ENCODE peak calls at places on chromosomes 13 and 19, in four cellular contexts. I is GM12878, T is cardiac muscle cell, H is testis. X is an unnamed sample. For H3K4me1 and H3K27me3, the result is how much of the 10 kb centered on the place peaks cover.

GRCh38 chr19:8304841-8305621 is 3.1 kb downstream of the CD320 start:
- DNase-seq in I (no peak), T (no peak), H (peak), X (peak)

GRCh38 chr13:93767231-93767916 is 540.8 kb downstream of the GPC6 start:
- DNase-seq in I (no peak), T (no peak), H (no peak), X (no peak)

GRCh38 chr19:58059003-58059671 is at the start of gene ZNF135:
- DNase-seq in I (no peak), T (peak), H (peak), X (peak)

GRCh38 chr19:28881616-28882015 is 331.3 kb downstream of the UQCRFS1 start:
- DNase-seq in I (no peak), T (no peak), H (peak), X (no peak)

GRCh38 chr13:108212901-108213300 is 2.4 kb downstream of the LIG4 start:
- DNase-seq in I (no peak), T (no peak), H (no peak), X (no peak)

GRCh38 chr19:51354742-51355148 is 11.4 kb downstream of the ETFB start:
- DNase-seq in I (no peak), T (peak), H (peak), X (no peak)

GRCh38 chr13:33970746-33971145 is 152.8 kb downstream of the RFC3 start:
- DNase-seq in I (no peak), T (no peak), H (peak), X (no peak)

GRCh38 chr19:54256250-54257115 is 590 bp downstream of the LILRB5 start:
- DNase-seq in I (no peak), T (no peak), H (no peak), X (no peak)

GRCh38 chr19:678791-679388 is 2.7 kb downstream of the FSTL3 start:
- DNase-seq in I (no peak), T (no peak), H (no peak), X (no peak)

GRCh38 chr13:110706570-110707378 is 858 bp upstream of the CARS2 start:
- DNase-seq in I (no peak), T (no peak), H (no peak), X (no peak)
- H3K4me1 ChIP-seq in I (under half), T (under half), H (under half), X (under half)

GRCh38 chr13:31015207-31015606 is 82.8 kb downstream of the TEX26 start:
- DNase-seq in I (no peak), T (no peak), H (no peak), X (no peak)

GRCh38 chr13:31009166-31009565 is 76.7 kb downstream of the TEX26 start:
- DNase-seq in I (no peak), T (no peak), H (no peak), X (no peak)

GRCh38 chr13:31014461-31014860 is 82.0 kb downstream of the TEX26 start:
- DNase-seq in I (no peak), T (no peak), H (no peak), X (no peak)

GRCh38 chr13:31011193-31011860 is 78.9 kb downstream of the TEX26 start:
- DNase-seq in I (no peak), T (no peak), H (no peak), X (no peak)

DNA sequence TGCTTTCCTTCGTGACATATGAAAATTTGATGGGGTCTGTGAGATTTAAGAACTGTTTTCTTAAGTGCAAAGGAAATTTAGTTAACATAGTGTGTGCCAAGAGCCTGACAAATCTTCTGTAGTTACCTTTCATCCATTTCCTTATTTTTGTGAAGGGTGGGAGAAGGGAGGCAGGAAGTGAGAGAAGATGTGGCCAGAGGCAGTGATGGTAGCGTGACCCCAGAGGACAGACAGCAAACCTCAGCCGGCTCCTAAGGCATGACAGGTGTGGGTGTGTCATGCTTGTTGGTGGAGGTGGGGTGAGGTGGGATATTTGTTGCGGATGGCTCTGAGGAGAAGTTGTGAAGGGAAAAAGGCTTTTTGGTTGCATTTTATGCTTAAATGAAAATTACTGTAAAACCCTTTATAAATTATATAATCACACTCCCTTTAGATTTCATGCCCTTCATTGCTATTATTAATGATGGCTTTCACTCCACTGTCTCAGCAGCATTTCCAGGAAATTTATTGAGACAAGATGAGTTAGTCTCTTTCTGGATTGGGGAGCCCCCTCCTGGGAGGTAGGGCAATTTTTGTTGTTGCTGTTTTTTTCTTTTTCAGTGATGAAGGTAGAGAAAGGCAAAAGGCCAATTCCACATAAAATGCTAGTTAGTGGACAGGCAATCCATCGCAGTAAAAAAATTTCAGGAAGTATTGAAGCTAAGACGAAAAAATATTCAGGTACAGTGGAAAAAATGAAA is 80.0 kb downstream of the TEX26 start:
- DNase-seq in I (no peak), T (peak), H (peak), X (no peak)
- H3K27me3 ChIP-seq in I (under half), T (under half), H (under half), X (under half)

DNA sequence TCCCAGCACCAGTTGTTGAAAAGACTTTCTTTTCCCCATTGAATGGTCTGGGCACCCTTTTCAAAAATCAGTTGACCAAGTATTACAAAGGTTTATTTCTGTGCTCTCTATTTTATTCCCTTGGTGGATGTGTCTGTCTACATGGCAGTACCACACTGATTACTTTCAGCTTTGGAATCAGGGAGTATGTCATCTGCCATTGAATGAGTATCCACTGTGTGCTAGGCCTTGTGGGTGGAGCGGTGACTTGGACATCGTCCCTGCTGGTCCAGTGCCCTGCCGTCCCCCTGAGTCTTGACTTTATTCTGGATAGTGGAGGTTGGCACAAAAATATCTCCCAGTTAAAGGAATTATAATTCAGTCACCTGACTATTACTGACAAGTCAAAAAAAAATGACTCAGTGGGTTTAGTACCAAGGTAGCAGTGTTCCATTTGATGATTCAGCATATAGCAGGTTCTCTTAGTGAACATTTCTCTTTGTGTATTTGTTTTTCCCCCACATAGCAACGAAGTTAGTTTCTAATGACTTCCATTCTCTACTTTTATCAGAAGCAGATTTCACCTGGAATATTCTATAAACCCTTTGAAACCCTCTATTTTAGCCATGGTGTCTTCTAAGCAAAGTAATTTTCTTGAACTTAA is 3.9 kb downstream of the UPF3A start:
- DNase-seq in I (no peak), T (no peak), H (no peak), X (no peak)
- H3K27ac ChIP-seq in I (no peak), T (no peak), H (no peak), X (no peak)

GRCh38 chr19:38683393-38684077 is 36.1 kb downstream of the ACTN4 start:
- DNase-seq in I (no peak), T (peak), H (peak), X (peak)
- H3K4me1 ChIP-seq in I (half or more), T (under half), H (under half), X (half or more)

GRCh38 chr13:25943081-25943480 is 108.7 kb downstream of the SHISA2 start:
- DNase-seq in I (no peak), T (no peak), H (no peak), X (no peak)
- H3K27me3 ChIP-seq in I (under half), T (under half), H (under half), X (under half)

GRCh38 chr13:67231481-67231940 is 1.4 kb upstream of the PCDH9 start:
- DNase-seq in I (no peak), T (peak), H (no peak), X (no peak)
- H3K27ac ChIP-seq in I (no peak), T (peak), H (peak), X (peak)

GRCh38 chr19:2536461-2536860 is 60.5 kb downstream of the GADD45B start:
- DNase-seq in I (no peak), T (no peak), H (peak), X (no peak)
- H3K4me1 ChIP-seq in I (under half), T (under half), H (under half), X (under half)

X was measured in upper lobe of right lung.